ENCODE peak calls at places on chromosome 3, in four cellular contexts. One of them, this sample, is unnamed.

GRCh38 chr3:148106062-148106461 is 591.6 kb upstream of the AGTR1 start:
- DNase-seq in NB4: no peak
- DNase-seq in PC-9: no peak
- DNase-seq in HFFc6: no peak
- DNase-seq in this sample: no peak

GRCh38 chr3:129599607-129600006 is 6.9 kb downstream of the PLXND1 start:
- DNase-seq in NB4: peak
- DNase-seq in PC-9: no peak
- DNase-seq in HFFc6: peak
- DNase-seq in this sample: no peak

GRCh38 chr3:115475178-115476041 is 147.9 kb upstream of the GAP43 start:
- DNase-seq in NB4: no peak
- DNase-seq in PC-9: no peak
- DNase-seq in HFFc6: no peak
- DNase-seq in this sample: no peak

GRCh38 chr3:89571298-89571697 is 463.9 kb downstream of the EPHA3 start:
- DNase-seq in NB4: no peak
- DNase-seq in PC-9: no peak
- DNase-seq in HFFc6: no peak
- DNase-seq in this sample: no peak

GRCh38 chr3:146972726-146973125 is 367.6 kb upstream of the PLSCR5 start:
- DNase-seq in NB4: no peak
- DNase-seq in PC-9: no peak
- DNase-seq in HFFc6: peak
- DNase-seq in this sample: peak

GRCh38 chr3:168511428-168512014 is 415.8 kb upstream of the GOLIM4 start:
- DNase-seq in NB4: peak
- DNase-seq in PC-9: no peak
- DNase-seq in HFFc6: peak
- DNase-seq in this sample: no peak

GRCh38 chr3:52053307-52054304 is 2.8 kb downstream of the DUSP7 start:
- DNase-seq in NB4: peak
- DNase-seq in PC-9: peak
- DNase-seq in HFFc6: peak
- DNase-seq in this sample: no peak

GRCh38 chr3:179673522-179673921 is 20.7 kb downstream of the USP13 start:
- DNase-seq in NB4: no peak
- DNase-seq in PC-9: no peak
- DNase-seq in HFFc6: no peak
- DNase-seq in this sample: no peak

GRCh38 chr3:72418856-72419255 is 429.4 kb downstream of the SHQ1 start:
- DNase-seq in NB4: no peak
- DNase-seq in PC-9: no peak
- DNase-seq in HFFc6: no peak
- DNase-seq in this sample: no peak
- TF ChIP-seq CTCF in NB4: no peak
- TF ChIP-seq CTCF in PC-9: no peak
- TF ChIP-seq CTCF in HFFc6: no peak
- TF ChIP-seq CTCF in this sample: no peak

GRCh38 chr3:189192725-189193124 is 21.0 kb downstream of the TPRG1 start:
- DNase-seq in NB4: no peak
- DNase-seq in PC-9: no peak
- DNase-seq in HFFc6: no peak
- DNase-seq in this sample: no peak

GRCh38 chr3:189195302-189195701 is 23.5 kb downstream of the TPRG1 start:
- DNase-seq in NB4: peak
- DNase-seq in PC-9: no peak
- DNase-seq in HFFc6: no peak
- DNase-seq in this sample: no peak
- TF ChIP-seq CTCF in NB4: peak
- TF ChIP-seq CTCF in PC-9: peak
- TF ChIP-seq CTCF in HFFc6: peak
- TF ChIP-seq CTCF in this sample: no peak

GRCh38 chr3:166011771-166012170 is 174.5 kb upstream of the BCHE start:
- DNase-seq in NB4: no peak
- DNase-seq in PC-9: no peak
- DNase-seq in HFFc6: no peak
- DNase-seq in this sample: no peak

GRCh38 chr3:166013073-166013679 is 176.0 kb upstream of the BCHE start:
- DNase-seq in NB4: peak
- DNase-seq in PC-9: no peak
- DNase-seq in HFFc6: peak
- DNase-seq in this sample: no peak
- TF ChIP-seq CTCF in NB4: peak
- TF ChIP-seq CTCF in PC-9: peak
- TF ChIP-seq CTCF in HFFc6: peak
- TF ChIP-seq CTCF in this sample: peak

GRCh38 chr3:134249935-134250716 is 533 bp downstream of the RYK start:
- DNase-seq in NB4: peak
- DNase-seq in PC-9: no peak
- DNase-seq in HFFc6: peak
- DNase-seq in this sample: no peak
- TF ChIP-seq CTCF in NB4: no peak
- TF ChIP-seq CTCF in PC-9: no peak
- TF ChIP-seq CTCF in HFFc6: no peak
- TF ChIP-seq CTCF in this sample: no peak

DNA sequence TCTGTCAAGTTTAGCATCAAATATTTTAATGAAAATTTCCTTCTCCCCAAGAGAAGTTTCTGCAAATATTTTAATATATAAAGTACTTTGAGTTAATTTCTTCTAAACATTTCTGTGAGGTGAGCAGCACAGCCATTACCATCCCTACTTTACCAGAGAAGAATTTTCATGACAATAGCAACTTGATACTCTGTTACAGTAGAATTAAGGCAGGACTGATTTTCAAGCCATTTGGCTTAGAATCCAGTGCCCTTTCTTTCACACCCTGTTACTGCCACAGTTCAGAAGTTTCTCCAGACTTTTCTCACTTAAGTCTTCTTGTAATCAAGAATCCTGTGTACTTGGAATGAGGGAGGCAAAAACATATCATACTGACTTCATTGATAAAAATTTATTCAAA is 556.9 kb upstream of the SGO1 start:
- DNase-seq in NB4: no peak
- DNase-seq in PC-9: no peak
- DNase-seq in HFFc6: no peak
- DNase-seq in this sample: no peak
- TF ChIP-seq CTCF in NB4: no peak
- TF ChIP-seq CTCF in PC-9: no peak
- TF ChIP-seq CTCF in HFFc6: no peak
- TF ChIP-seq CTCF in this sample: no peak

DNA sequence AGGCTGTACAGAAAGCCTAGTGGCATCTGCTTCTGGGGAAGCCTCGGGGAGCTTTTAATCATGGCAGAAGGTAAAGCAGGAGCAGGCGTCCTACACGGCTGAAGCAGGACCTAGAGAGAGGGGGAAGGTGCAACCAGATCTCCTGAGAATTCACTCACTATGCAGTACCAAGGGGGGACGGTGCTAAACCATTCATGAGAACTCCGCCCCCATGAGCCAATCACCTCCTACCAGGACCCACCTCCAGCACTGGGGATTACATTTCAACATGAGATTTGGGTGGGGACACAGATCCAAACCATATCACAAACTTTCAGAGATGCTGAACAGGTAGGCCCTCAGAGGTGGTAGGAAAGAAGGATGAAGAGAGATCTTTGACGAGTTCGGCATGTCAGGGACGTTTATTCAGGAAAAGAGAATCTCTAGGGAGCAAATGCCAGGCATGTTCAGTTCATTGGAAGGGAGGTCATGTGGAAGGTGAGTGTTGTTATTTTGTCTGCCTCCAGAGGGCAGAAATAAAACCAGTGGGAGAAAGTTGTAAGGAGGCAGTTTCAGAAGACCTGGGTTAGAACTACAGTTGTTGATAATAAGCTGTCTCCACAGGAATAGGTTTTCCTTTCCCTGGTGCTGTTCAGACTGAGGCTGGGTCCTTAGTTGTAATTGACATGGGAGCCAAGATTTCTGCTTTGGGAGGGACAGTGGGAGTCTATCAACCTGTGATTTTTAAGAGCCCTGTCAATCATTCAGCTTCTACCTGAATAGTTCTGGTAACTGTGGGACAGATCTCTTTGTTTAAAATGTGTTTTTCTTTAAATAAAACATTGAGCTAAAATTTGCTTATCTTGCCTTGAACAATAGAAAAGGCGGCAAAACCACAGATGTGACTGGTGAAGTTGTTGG is 4.3 kb upstream of the FNDC3B start:
- DNase-seq in NB4: peak
- DNase-seq in PC-9: peak
- DNase-seq in HFFc6: peak
- DNase-seq in this sample: no peak
- TF ChIP-seq CTCF in NB4: peak
- TF ChIP-seq CTCF in PC-9: peak
- TF ChIP-seq CTCF in HFFc6: peak
- TF ChIP-seq CTCF in this sample: peak

GRCh38 chr3:94285874-94286273 is 223.0 kb downstream of the NSUN3 start:
- DNase-seq in NB4: peak
- DNase-seq in PC-9: no peak
- DNase-seq in HFFc6: peak
- DNase-seq in this sample: no peak
- TF ChIP-seq CTCF in NB4: no peak
- TF ChIP-seq CTCF in PC-9: peak
- TF ChIP-seq CTCF in HFFc6: peak
- TF ChIP-seq CTCF in this sample: no peak

This sample was measured in AG09319.